ENCODE peak calls at places on chromosomes 2 and 18, in four cellular contexts. One of them, this sample, is unnamed.

GRCh38 chr2:209946539-209946938 is 55.9 kb upstream of the RPE start:
- DNase-seq in GDM1: no peak
- DNase-seq in GM13977: no peak
- DNase-seq in hypothalamus: no peak
- DNase-seq in this sample: no peak

GRCh38 chr18:61574665-61575064 is 241.4 kb downstream of the CDH20 start:
- DNase-seq in GDM1: no peak
- DNase-seq in GM13977: no peak
- DNase-seq in hypothalamus: no peak
- DNase-seq in this sample: no peak

GRCh38 chr2:96250188-96250587 is 15.6 kb downstream of the TMEM127 start:
- DNase-seq in GDM1: no peak
- DNase-seq in GM13977: peak; percentile 4
- DNase-seq in hypothalamus: no peak
- DNase-seq in this sample: no peak

GRCh38 chr2:147521936-147522335 is 322.9 kb upstream of the ACVR2A start:
- DNase-seq in GDM1: no peak
- DNase-seq in GM13977: no peak
- DNase-seq in hypothalamus: no peak
- DNase-seq in this sample: no peak

GRCh38 chr2:162838141-162838500 is 446 bp downstream of the KCNH7 start:
- DNase-seq in GDM1: no peak
- DNase-seq in GM13977: no peak
- DNase-seq in hypothalamus: no peak
- DNase-seq in this sample: no peak

GRCh38 chr2:16036951-16037350 is 96.6 kb downstream of the MYCN start:
- DNase-seq in GDM1: no peak
- DNase-seq in GM13977: no peak
- DNase-seq in hypothalamus: no peak
- DNase-seq in this sample: no peak

GRCh38 chr2:189091253-189091652 is 88.3 kb downstream of the COL5A2 start:
- DNase-seq in GDM1: no peak
- DNase-seq in GM13977: no peak
- DNase-seq in hypothalamus: no peak
- DNase-seq in this sample: no peak

GRCh38 chr2:119430023-119430498 is 1.6 kb upstream of the TMEM37 start:
- DNase-seq in GDM1: no peak
- DNase-seq in GM13977: no peak
- DNase-seq in hypothalamus: no peak
- DNase-seq in this sample: no peak

GRCh38 chr18:23422751-23423418 is 30.2 kb upstream of the RIOK3 start:
- DNase-seq in GDM1: no peak
- DNase-seq in GM13977: peak; percentile 53
- DNase-seq in hypothalamus: no peak
- DNase-seq in this sample: peak; percentile 88

GRCh38 chr2:33291278-33292013 is 185.0 kb upstream of the RASGRP3 start:
- DNase-seq in GDM1: no peak
- DNase-seq in GM13977: no peak
- DNase-seq in hypothalamus: no peak
- DNase-seq in this sample: no peak

GRCh38 chr2:42971381-42971780 is 179.0 kb upstream of the HAAO start:
- DNase-seq in GDM1: no peak
- DNase-seq in GM13977: no peak
- DNase-seq in hypothalamus: no peak
- DNase-seq in this sample: no peak

GRCh38 chr2:235001237-235002133 is 49.7 kb downstream of the SH3BP4 start:
- DNase-seq in GDM1: no peak
- DNase-seq in GM13977: no peak
- DNase-seq in hypothalamus: no peak
- DNase-seq in this sample: no peak

GRCh38 chr18:46325836-46326235 is 221.7 kb downstream of the HAUS1 start:
- DNase-seq in GDM1: no peak
- DNase-seq in GM13977: no peak
- DNase-seq in hypothalamus: no peak
- DNase-seq in this sample: no peak

GRCh38 chr18:48955528-48956261 is 4.9 kb upstream of the SMAD7 start:
- DNase-seq in GDM1: no peak
- DNase-seq in GM13977: no peak
- DNase-seq in hypothalamus: no peak
- DNase-seq in this sample: no peak

GRCh38 chr2:128645631-128646030 is 327.0 kb upstream of the HS6ST1 start:
- DNase-seq in GDM1: no peak
- DNase-seq in GM13977: no peak
- DNase-seq in hypothalamus: no peak
- DNase-seq in this sample: no peak

GRCh38 chr2:189521686-189522434 is 58.7 kb downstream of the SLC40A1 start:
- DNase-seq in GDM1: no peak
- DNase-seq in GM13977: no peak
- DNase-seq in hypothalamus: no peak
- DNase-seq in this sample: no peak

GRCh38 chr2:231017250-231017636 is 20.1 kb upstream of the C2orf72 start:
- DNase-seq in GDM1: no peak
- DNase-seq in GM13977: no peak
- DNase-seq in hypothalamus: peak; percentile 89
- DNase-seq in this sample: no peak

GRCh38 chr2:28544405-28544914 is 48.6 kb downstream of the PLB1 start:
- DNase-seq in GDM1: no peak
- DNase-seq in GM13977: no peak
- DNase-seq in hypothalamus: no peak
- DNase-seq in this sample: no peak

GRCh38 chr2:56313541-56313940 is 129.8 kb downstream of the CCDC85A start:
- DNase-seq in GDM1: no peak
- DNase-seq in GM13977: no peak
- DNase-seq in hypothalamus: no peak
- DNase-seq in this sample: no peak

GRCh38 chr18:48355526-48356115 is 53.6 kb downstream of the ZBTB7C start:
- DNase-seq in GDM1: no peak
- DNase-seq in GM13977: no peak
- DNase-seq in hypothalamus: no peak
- DNase-seq in this sample: no peak

GRCh38 chr2:162890690-162891311 is 52.2 kb upstream of the KCNH7 start:
- DNase-seq in GDM1: peak; percentile 24
- DNase-seq in GM13977: peak; percentile 19
- DNase-seq in hypothalamus: peak; percentile 1
- DNase-seq in this sample: no peak

GRCh38 chr2:40433739-40434138 is 18.2 kb downstream of the SLC8A1 start:
- DNase-seq in GDM1: no peak
- DNase-seq in GM13977: no peak
- DNase-seq in hypothalamus: no peak
- DNase-seq in this sample: no peak

GRCh38 chr2:64390586-64390985 is 63.4 kb upstream of the LGALSL start:
- DNase-seq in GDM1: no peak
- DNase-seq in GM13977: no peak
- DNase-seq in hypothalamus: no peak
- DNase-seq in this sample: no peak

GRCh38 chr18:34158881-34159690 is 65.6 kb downstream of the NOL4 start:
- DNase-seq in GDM1: no peak
- DNase-seq in GM13977: peak; percentile 11
- DNase-seq in hypothalamus: peak; percentile 78
- DNase-seq in this sample: peak; percentile 81

GRCh38 chr2:98454500-98455235 is 10.0 kb downstream of the INPP4A start:
- DNase-seq in GDM1: peak; percentile 39
- DNase-seq in GM13977: no peak
- DNase-seq in hypothalamus: no peak
- DNase-seq in this sample: no peak

GRCh38 chr18:62346327-62347090 is 21.4 kb downstream of the TNFRSF11A start:
- DNase-seq in GDM1: no peak
- DNase-seq in GM13977: no peak
- DNase-seq in hypothalamus: no peak
- DNase-seq in this sample: no peak

GRCh38 chr18:79540161-79540913 is 139.3 kb upstream of the CTDP1 start:
- DNase-seq in GDM1: no peak
- DNase-seq in GM13977: no peak
- DNase-seq in hypothalamus: no peak
- DNase-seq in this sample: no peak

GRCh38 chr2:177880278-177880677 is 192.3 kb downstream of the PDE11A start:
- DNase-seq in GDM1: no peak
- DNase-seq in GM13977: no peak
- DNase-seq in hypothalamus: no peak
- DNase-seq in this sample: no peak

GRCh38 chr2:63765117-63765516 is 76.6 kb upstream of the UGP2 start:
- DNase-seq in GDM1: no peak
- DNase-seq in GM13977: no peak
- DNase-seq in hypothalamus: no peak
- DNase-seq in this sample: no peak

GRCh38 chr2:141015339-141016047 is 1115.3 kb downstream of the LRP1B start:
- DNase-seq in GDM1: no peak
- DNase-seq in GM13977: no peak
- DNase-seq in hypothalamus: peak; percentile 23
- DNase-seq in this sample: no peak

GRCh38 chr2:66082576-66082975 is 352.3 kb upstream of the MEIS1 start:
- DNase-seq in GDM1: no peak
- DNase-seq in GM13977: no peak
- DNase-seq in hypothalamus: no peak
- DNase-seq in this sample: no peak

GRCh38 chr2:202669841-202670240 is 35.1 kb downstream of the FAM117B start:
- DNase-seq in GDM1: no peak
- DNase-seq in GM13977: no peak
- DNase-seq in hypothalamus: no peak
- DNase-seq in this sample: no peak

GRCh38 chr2:101860782-101861181 is 131.0 kb upstream of the IL1R2 start:
- DNase-seq in GDM1: no peak
- DNase-seq in GM13977: no peak
- DNase-seq in hypothalamus: no peak
- DNase-seq in this sample: no peak

This sample was measured in GM06990.